ENCODE peak calls at places on chromosomes 7 and 10, in seven cellular contexts. One of them, this sample, is unnamed.

GRCh38 chr7:127588697-127589482 is 679 bp downstream of the ARF5 start:
- DNase-seq in uterus: peak; percentile 67
- DNase-seq in T-helper 2 cell: peak; percentile 43
- DNase-seq in left colon: peak; percentile 68
- DNase-seq in NAMALWA: peak; percentile 50
- DNase-seq in activated T-helper 2 cell treated with anti-CD3 and anti-CD28 coated beads, Interferon-gamma antibody, Interleukin-2, Interleukin-4, amounts not matched to agents 10 μg/mL and 5 μg/mL and 100 μg/mL, durations not matched to agents 14 hours and 24 hours and 36 hours: peak; percentile 33
- DNase-seq in testis: peak; percentile 77
- DNase-seq in this sample: peak; percentile 62

GRCh38 chr10:73762915-73763314 is 18.7 kb downstream of the SEC24C start:
- DNase-seq in testis: no peak
- DNase-seq in NAMALWA: no peak
- DNase-seq in activated T-helper 2 cell treated with anti-CD3 and anti-CD28 coated beads, Interferon-gamma antibody, Interleukin-2, Interleukin-4, amounts not matched to agents 10 μg/mL and 5 μg/mL and 100 μg/mL, durations not matched to agents 14 hours and 24 hours and 36 hours: no peak
- DNase-seq in uterus: no peak
- DNase-seq in T-helper 2 cell: peak; percentile 55
- DNase-seq in left colon: no peak
- DNase-seq in this sample: no peak

GRCh38 chr7:41222704-41223103 is 480.2 kb downstream of the INHBA start:
- DNase-seq in activated T-helper 2 cell treated with anti-CD3 and anti-CD28 coated beads, Interferon-gamma antibody, Interleukin-2, Interleukin-4, amounts not matched to agents 10 μg/mL and 5 μg/mL and 100 μg/mL, durations not matched to agents 14 hours and 24 hours and 36 hours: no peak
- DNase-seq in NAMALWA: no peak
- DNase-seq in testis: no peak
- DNase-seq in uterus: no peak
- DNase-seq in T-helper 2 cell: no peak
- DNase-seq in left colon: no peak
- DNase-seq in this sample: peak; percentile 56

GRCh38 chr10:102781921-102782542 is 38.3 kb downstream of the WBP1L start:
- DNase-seq in NAMALWA: no peak
- DNase-seq in uterus: no peak
- DNase-seq in activated T-helper 2 cell treated with anti-CD3 and anti-CD28 coated beads, Interferon-gamma antibody, Interleukin-2, Interleukin-4, amounts not matched to agents 10 μg/mL and 5 μg/mL and 100 μg/mL, durations not matched to agents 14 hours and 24 hours and 36 hours: no peak
- DNase-seq in left colon: no peak
- DNase-seq in T-helper 2 cell: no peak
- DNase-seq in testis: no peak
- DNase-seq in this sample: peak; percentile 76

GRCh38 chr7:101395376-101395775 is 32.7 kb downstream of the COL26A1 start:
- DNase-seq in T-helper 2 cell: no peak
- DNase-seq in testis: no peak
- DNase-seq in activated T-helper 2 cell treated with anti-CD3 and anti-CD28 coated beads, Interferon-gamma antibody, Interleukin-2, Interleukin-4, amounts not matched to agents 10 μg/mL and 5 μg/mL and 100 μg/mL, durations not matched to agents 14 hours and 24 hours and 36 hours: no peak
- DNase-seq in uterus: no peak
- DNase-seq in left colon: no peak
- DNase-seq in NAMALWA: no peak
- DNase-seq in this sample: no peak

GRCh38 chr7:150728609-150729008 is 8.6 kb upstream of the GIMAP5 start:
- DNase-seq in testis: no peak
- DNase-seq in activated T-helper 2 cell treated with anti-CD3 and anti-CD28 coated beads, Interferon-gamma antibody, Interleukin-2, Interleukin-4, amounts not matched to agents 10 μg/mL and 5 μg/mL and 100 μg/mL, durations not matched to agents 14 hours and 24 hours and 36 hours: no peak
- DNase-seq in uterus: no peak
- DNase-seq in left colon: no peak
- DNase-seq in T-helper 2 cell: no peak
- DNase-seq in NAMALWA: no peak
- DNase-seq in this sample: no peak

GRCh38 chr7:157613575-157614322 is 276.9 kb downstream of the DNAJB6 start:
- DNase-seq in uterus: no peak
- DNase-seq in T-helper 2 cell: no peak
- DNase-seq in testis: peak; percentile 41
- DNase-seq in NAMALWA: no peak
- DNase-seq in activated T-helper 2 cell treated with anti-CD3 and anti-CD28 coated beads, Interferon-gamma antibody, Interleukin-2, Interleukin-4, amounts not matched to agents 10 μg/mL and 5 μg/mL and 100 μg/mL, durations not matched to agents 14 hours and 24 hours and 36 hours: no peak
- DNase-seq in left colon: no peak
- DNase-seq in this sample: no peak

GRCh38 chr10:109845308-109845707 is 78.0 kb downstream of the XPNPEP1 start:
- DNase-seq in left colon: no peak
- DNase-seq in T-helper 2 cell: no peak
- DNase-seq in testis: no peak
- DNase-seq in NAMALWA: no peak
- DNase-seq in uterus: no peak
- DNase-seq in activated T-helper 2 cell treated with anti-CD3 and anti-CD28 coated beads, Interferon-gamma antibody, Interleukin-2, Interleukin-4, amounts not matched to agents 10 μg/mL and 5 μg/mL and 100 μg/mL, durations not matched to agents 14 hours and 24 hours and 36 hours: no peak
- DNase-seq in this sample: no peak

GRCh38 chr10:31706921-31707571 is 221.6 kb downstream of the ARHGAP12 start:
- DNase-seq in activated T-helper 2 cell treated with anti-CD3 and anti-CD28 coated beads, Interferon-gamma antibody, Interleukin-2, Interleukin-4, amounts not matched to agents 10 μg/mL and 5 μg/mL and 100 μg/mL, durations not matched to agents 14 hours and 24 hours and 36 hours: no peak
- DNase-seq in testis: peak; percentile 22
- DNase-seq in left colon: no peak
- DNase-seq in T-helper 2 cell: no peak
- DNase-seq in uterus: peak; percentile 59
- DNase-seq in NAMALWA: no peak
- DNase-seq in this sample: no peak

GRCh38 chr10:86334515-86335085 is 32.0 kb downstream of the GRID1 start:
- DNase-seq in testis: no peak
- DNase-seq in uterus: no peak
- DNase-seq in left colon: no peak
- DNase-seq in T-helper 2 cell: no peak
- DNase-seq in activated T-helper 2 cell treated with anti-CD3 and anti-CD28 coated beads, Interferon-gamma antibody, Interleukin-2, Interleukin-4, amounts not matched to agents 10 μg/mL and 5 μg/mL and 100 μg/mL, durations not matched to agents 14 hours and 24 hours and 36 hours: no peak
- DNase-seq in NAMALWA: no peak
- DNase-seq in this sample: no peak

GRCh38 chr7:66522518-66522917 is 106.2 kb upstream of the KCTD7 start:
- DNase-seq in uterus: no peak
- DNase-seq in left colon: peak; percentile 22
- DNase-seq in NAMALWA: peak; percentile 60
- DNase-seq in activated T-helper 2 cell treated with anti-CD3 and anti-CD28 coated beads, Interferon-gamma antibody, Interleukin-2, Interleukin-4, amounts not matched to agents 10 μg/mL and 5 μg/mL and 100 μg/mL, durations not matched to agents 14 hours and 24 hours and 36 hours: no peak
- DNase-seq in T-helper 2 cell: peak; percentile 33
- DNase-seq in testis: peak; percentile 50
- DNase-seq in this sample: no peak

GRCh38 chr7:80478683-80479082 is 33.2 kb downstream of the GNAT3 start:
- DNase-seq in activated T-helper 2 cell treated with anti-CD3 and anti-CD28 coated beads, Interferon-gamma antibody, Interleukin-2, Interleukin-4, amounts not matched to agents 10 μg/mL and 5 μg/mL and 100 μg/mL, durations not matched to agents 14 hours and 24 hours and 36 hours: no peak
- DNase-seq in uterus: no peak
- DNase-seq in left colon: no peak
- DNase-seq in NAMALWA: no peak
- DNase-seq in T-helper 2 cell: no peak
- DNase-seq in testis: no peak
- DNase-seq in this sample: peak; percentile 40

GRCh38 chr7:147438216-147438615 is 1152.3 kb upstream of the C7orf33 start:
- DNase-seq in T-helper 2 cell: no peak
- DNase-seq in NAMALWA: no peak
- DNase-seq in activated T-helper 2 cell treated with anti-CD3 and anti-CD28 coated beads, Interferon-gamma antibody, Interleukin-2, Interleukin-4, amounts not matched to agents 10 μg/mL and 5 μg/mL and 100 μg/mL, durations not matched to agents 14 hours and 24 hours and 36 hours: no peak
- DNase-seq in uterus: no peak
- DNase-seq in left colon: no peak
- DNase-seq in testis: no peak
- DNase-seq in this sample: no peak

GRCh38 chr10:86936661-86937501 is 20.5 kb downstream of the MMRN2 start:
- DNase-seq in left colon: no peak
- DNase-seq in activated T-helper 2 cell treated with anti-CD3 and anti-CD28 coated beads, Interferon-gamma antibody, Interleukin-2, Interleukin-4, amounts not matched to agents 10 μg/mL and 5 μg/mL and 100 μg/mL, durations not matched to agents 14 hours and 24 hours and 36 hours: no peak
- DNase-seq in T-helper 2 cell: no peak
- DNase-seq in uterus: no peak
- DNase-seq in NAMALWA: no peak
- DNase-seq in testis: no peak
- DNase-seq in this sample: peak; percentile 62